ENCODE peak calls at places on chromosomes 7 and 10, in four cellular contexts. M is foreskin fibroblast, E is OCI-LY7, O is brain microvascular endothelial cell. I is an unnamed sample.

GRCh38 chr7:54764861-54765260 is 5.8 kb upstream of the SEC61G start:
- DNase-seq in O (no peak), M (no peak), E (no peak), I (no peak)

GRCh38 chr7:30478349-30479228 is at the start of gene NOD1:
- DNase-seq in O (peak), M (peak), E (peak), I (peak)

GRCh38 chr7:151247611-151248176 is 800 bp downstream of the SMARCD3 start:
- DNase-seq in E (no peak), M (peak), O (no peak), I (no peak)

GRCh38 chr10:118447478-118447877 is 105.4 kb upstream of the FAM204A start:
- DNase-seq in E (no peak), M (peak), O (no peak), I (peak)

GRCh38 chr7:114229251-114229650 is 185.4 kb upstream of the FOXP2 start:
- DNase-seq in M (peak), O (peak), E (no peak), I (no peak)

GRCh38 chr7:92582948-92583347 is 7.2 kb downstream of the FAM133B start:
- DNase-seq in E (no peak), O (no peak), M (no peak), I (no peak)

GRCh38 chr7:105060923-105061322 is 46.9 kb downstream of the KMT2E start:
- DNase-seq in E (no peak), M (no peak), O (no peak), I (no peak)

GRCh38 chr7:126079581-126079980 is 1150.0 kb upstream of the POT1 start:
- DNase-seq in O (no peak), E (no peak), M (no peak), I (no peak)

GRCh38 chr7:100003711-100004661 is 11.4 kb upstream of the ZKSCAN1 start:
- DNase-seq in M (no peak), E (no peak), O (no peak), I (no peak)

GRCh38 chr7:88927-89921 is 103.1 kb upstream of the FAM20C start:
- DNase-seq in E (no peak), O (peak), M (peak), I (peak)

GRCh38 chr10:133021116-133021962 is 66.4 kb upstream of the ADGRA1 start:
- DNase-seq in E (no peak), M (no peak), O (no peak), I (no peak)
- TF ChIP-seq CTCF in E (no peak), M (no peak), O (no peak), I (no peak)

GRCh38 chr7:2734761-2735571 is 47.0 kb downstream of the AMZ1 start:
- DNase-seq in O (no peak), E (no peak), M (peak), I (no peak)

GRCh38 chr7:2738110-2738509 is 50.1 kb downstream of the AMZ1 start:
- DNase-seq in E (no peak), O (no peak), M (no peak), I (no peak)

GRCh38 chr7:2734084-2734601 is 46.1 kb downstream of the AMZ1 start:
- DNase-seq in M (no peak), O (no peak), E (no peak), I (no peak)

GRCh38 chr7:2735744-2736143 is 47.7 kb downstream of the AMZ1 start:
- DNase-seq in E (no peak), O (no peak), M (no peak), I (no peak)

GRCh38 chr7:2736411-2736914 is 48.5 kb downstream of the AMZ1 start:
- DNase-seq in E (no peak), O (no peak), M (no peak), I (no peak)
- TF ChIP-seq CTCF in E (no peak), O (no peak), M (no peak), I (no peak)

GRCh38 chr10:49228677-49229076 is 40.5 kb upstream of the TMEM273 start:
- DNase-seq in M (no peak), E (no peak), O (no peak), I (no peak)
- TF ChIP-seq CTCF in M (no peak), E (no peak), O (no peak), I (no peak)

GRCh38 chr10:1292611-1293021 is 236.4 kb downstream of the WDR37 start:
- DNase-seq in O (no peak), E (no peak), M (no peak), I (no peak)
- TF ChIP-seq CTCF in O (no peak), E (no peak), M (no peak), I (no peak)

DNA sequence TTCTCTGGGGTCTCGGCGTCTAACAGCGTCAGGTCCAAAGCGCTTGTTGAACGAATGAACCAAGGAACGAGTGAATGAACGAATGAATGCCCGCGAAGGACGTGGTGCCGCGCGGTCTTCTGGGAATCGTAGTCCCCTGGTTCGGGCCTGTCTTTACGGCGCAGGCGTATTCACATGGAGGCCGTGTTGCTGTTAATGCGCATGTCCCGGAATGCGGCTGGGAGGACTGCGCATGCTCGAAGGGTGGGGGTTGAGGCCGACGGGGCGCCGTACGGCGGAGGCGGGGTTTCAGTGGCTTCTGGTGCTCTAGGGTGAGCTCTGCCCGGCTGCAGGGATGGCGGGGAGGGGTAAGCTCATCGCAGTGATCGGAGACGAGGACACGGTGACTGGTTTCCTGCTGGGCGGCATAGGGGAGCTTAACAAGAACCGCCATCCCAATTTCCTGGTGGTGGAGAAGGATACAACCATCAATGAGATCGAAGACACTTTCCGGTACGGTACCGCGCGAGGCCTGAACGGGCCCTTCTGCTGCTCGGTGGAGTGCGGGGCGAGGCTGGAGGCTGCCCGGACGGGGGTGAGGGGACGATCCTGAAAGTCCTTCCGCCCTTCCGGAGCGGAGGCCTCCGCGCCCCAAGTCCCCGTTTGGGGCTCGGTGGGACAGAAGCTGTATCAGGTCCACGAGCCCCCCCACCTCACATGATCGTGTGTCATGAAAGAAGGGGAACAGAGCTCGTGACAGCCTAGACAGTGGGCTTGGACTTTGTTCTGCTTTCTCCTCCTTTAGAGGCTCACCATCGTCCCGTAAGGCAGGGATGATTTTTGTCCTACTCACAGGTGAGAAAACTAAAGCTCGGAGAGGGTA is at the start of gene ATP6V1F:
- DNase-seq in E (peak), O (peak), M (peak), I (peak)
- TF ChIP-seq CTCF in E (no peak), O (no peak), M (no peak), I (no peak)

DNA sequence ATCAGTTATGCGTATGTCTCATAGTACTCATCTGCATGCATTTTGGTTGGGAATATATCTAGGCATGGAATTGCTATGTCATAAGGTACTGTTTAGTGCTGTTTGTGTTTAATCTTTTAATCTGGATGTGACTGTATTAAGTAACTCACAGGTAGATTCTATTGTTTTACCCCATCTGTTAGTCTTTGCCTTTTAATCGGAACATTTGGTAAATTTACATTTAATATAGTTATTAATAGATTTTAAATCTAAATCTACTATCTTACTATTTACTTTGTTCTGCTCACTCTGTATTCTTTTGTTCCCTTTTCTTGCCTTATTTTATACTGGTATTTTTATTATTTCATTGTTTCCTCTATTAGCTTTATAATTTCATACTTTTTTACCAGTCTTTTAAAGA is 10.6 kb upstream of the ITGA8 start:
- DNase-seq in M (no peak), E (no peak), O (no peak), I (no peak)
- TF ChIP-seq CTCF in M (no peak), E (no peak), O (no peak), I (no peak)